ENCODE peak calls at places on chromosome 22, in five cellular contexts. D, U, P, E and Q are unnamed samples.

GRCh38 chr22:46881373-46882118 is 119.1 kb downstream of the TBC1D22A start:
- DNase-seq in D (no peak), U (no peak), P (no peak), E (no peak), Q (no peak)

GRCh38 chr22:36417281-36417686 is 29.5 kb upstream of the MYH9 start:
- DNase-seq in D (no peak), U (no peak), P (peak; percentile 50), E (peak; percentile 33), Q (no peak)

GRCh38 chr22:49418341-49418894 is 409.3 kb downstream of the BRD1 start:
- DNase-seq in D (no peak), U (no peak), P (no peak), E (no peak), Q (no peak)

GRCh38 chr22:28710112-28710888 is 30.7 kb upstream of the TTC28 start:
- DNase-seq in D (no peak), U (no peak), P (peak; percentile 84), E (no peak), Q (peak; percentile 68)

GRCh38 chr22:32665676-32666075 is 135.8 kb upstream of the TIMP3 start:
- DNase-seq in D (no peak), U (no peak), P (no peak), E (no peak), Q (no peak)

GRCh38 chr22:23225724-23226496 is 45.6 kb downstream of the BCR start:
- DNase-seq in D (peak; percentile 83), U (no peak), P (peak; percentile 64), E (no peak), Q (no peak)

GRCh38 chr22:46072981-46073682 is 77.2 kb upstream of the PPARA start:
- DNase-seq in D (peak; percentile 10), U (no peak), P (no peak), E (no peak), Q (no peak)

GRCh38 chr22:37088108-37088605 is 21.4 kb downstream of the TMPRSS6 start:
- DNase-seq in D (no peak), U (no peak), P (no peak), E (no peak), Q (peak; percentile 24)

GRCh38 chr22:27558658-27559371 is 242.7 kb downstream of the MN1 start:
- DNase-seq in D (no peak), U (no peak), P (no peak), E (no peak), Q (no peak)

GRCh38 chr22:32824531-32825315 is 23.2 kb downstream of the TIMP3 start:
- DNase-seq in D (no peak), U (no peak), P (no peak), E (no peak), Q (no peak)

GRCh38 chr22:37533995-37534394 is 14.8 kb upstream of the CARD10 start:
- DNase-seq in D (no peak), U (no peak), P (peak; percentile 83), E (no peak), Q (no peak)

GRCh38 chr22:32698926-32699619 is 102.4 kb upstream of the TIMP3 start:
- DNase-seq in D (peak; percentile 85), U (no peak), P (no peak), E (no peak), Q (no peak)

GRCh38 chr22:49423125-49423650 is 404.5 kb downstream of the BRD1 start:
- DNase-seq in D (no peak), U (no peak), P (no peak), E (no peak), Q (no peak)

GRCh38 chr22:28002181-28002700 is 83.2 kb upstream of the PITPNB start:
- DNase-seq in D (no peak), U (no peak), P (no peak), E (no peak), Q (no peak)

GRCh38 chr22:27749597-27750225 is 51.8 kb downstream of the MN1 start:
- DNase-seq in D (no peak), U (no peak), P (peak; percentile 43), E (no peak), Q (no peak)

GRCh38 chr22:38230108-38230825 is 28.5 kb downstream of the MAFF start:
- DNase-seq in D (no peak), U (no peak), P (no peak), E (no peak), Q (no peak)

GRCh38 chr22:26939466-26939865 is 282.1 kb downstream of the MIAT start:
- DNase-seq in D (no peak), U (no peak), P (no peak), E (no peak), Q (no peak)

GRCh38 chr22:40238425-40239344 is 61.0 kb downstream of the TNRC6B start:
- DNase-seq in D (peak; percentile 65), U (no peak), P (peak; percentile 67), E (no peak), Q (peak; percentile 26)

GRCh38 chr22:39428597-39429071 is 28.2 kb upstream of the MGAT3 start:
- DNase-seq in D (no peak), U (no peak), P (peak; percentile 87), E (no peak), Q (no peak)

GRCh38 chr22:46233231-46233630 is 16.9 kb downstream of the CDPF1 start:
- DNase-seq in D (peak; percentile 56), U (no peak), P (peak; percentile 62), E (no peak), Q (no peak)

GRCh38 chr22:26725012-26725676 is 67.8 kb downstream of the MIAT start:
- DNase-seq in D (no peak), U (no peak), P (no peak), E (no peak), Q (no peak)

GRCh38 chr22:25996669-25997068 is 172.6 kb upstream of the SEZ6L start:
- DNase-seq in D (no peak), U (no peak), P (no peak), E (no peak), Q (no peak)

GRCh38 chr22:36612458-36612857 is 83.5 kb upstream of the EIF3D start:
- DNase-seq in D (no peak), U (no peak), P (no peak), E (no peak), Q (peak; percentile 8)

GRCh38 chr22:20796731-20797130 is 22.8 kb downstream of the SERPIND1 start:
- DNase-seq in D (no peak), U (no peak), P (no peak), E (no peak), Q (no peak)
- H3K4me3 ChIP-seq in D (no peak overlapping the region), U (no peak overlapping the region), P (no peak overlapping the region), E (no peak overlapping the region), Q (no peak overlapping the region)

GRCh38 chr22:42344391-42344861 is 74.0 kb upstream of the TCF20 start:
- DNase-seq in D (peak; percentile 70), U (no peak), P (peak; percentile 64), E (no peak), Q (no peak)
- H3K4me3 ChIP-seq in D (peak overlapping the region; percentile 76), U (no peak overlapping the region), P (no peak overlapping the region), E (peak overlapping the region; percentile 41), Q (no peak overlapping the region)

GRCh38 chr22:17874231-17874630 is 100.0 kb upstream of the BID start:
- DNase-seq in D (no peak), U (no peak), P (no peak), E (no peak), Q (no peak)
- H3K4me3 ChIP-seq in D (no peak overlapping the region), U (no peak overlapping the region), P (no peak overlapping the region), E (no peak overlapping the region), Q (no peak overlapping the region)

GRCh38 chr22:41801147-41801819 is 804 bp downstream of the CCDC134 start:
- DNase-seq in D (no peak), U (no peak), P (no peak), E (no peak), Q (no peak)

GRCh38 chr22:41798736-41799135 is 1.7 kb upstream of the CCDC134 start:
- DNase-seq in D (no peak), U (no peak), P (no peak), E (no peak), Q (no peak)

GRCh38 chr22:41800348-41801146 is at the start of gene CCDC134:
- DNase-seq in D (peak; percentile 94), U (peak; percentile 95), P (peak; percentile 80), E (peak; percentile 91), Q (no peak)

GRCh38 chr22:41799486-41800347 is 762 bp upstream of the CCDC134 start:
- DNase-seq in D (peak; percentile 41), U (peak; percentile 24), P (peak; percentile 2), E (no peak), Q (no peak)

DNA sequence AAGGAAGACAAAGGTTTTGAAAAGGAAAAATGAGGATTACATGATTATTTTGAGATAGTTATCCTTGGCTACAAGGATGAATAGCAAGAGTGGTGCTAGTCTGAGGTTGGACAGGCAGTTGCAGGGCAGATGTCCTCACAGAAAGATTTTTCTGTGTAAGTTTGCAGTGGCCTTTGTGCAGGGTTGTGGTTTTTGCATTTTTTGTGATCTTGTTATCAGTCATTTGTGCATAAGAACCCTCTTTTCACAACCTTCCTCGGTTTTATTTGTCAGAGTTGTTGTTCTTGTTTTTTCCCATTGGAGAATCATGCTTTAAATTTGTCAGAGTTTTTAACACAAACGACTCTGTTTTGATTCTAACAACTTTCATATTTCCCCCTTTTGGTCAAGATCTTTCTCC is 1.4 kb downstream of the CCDC134 start:
- DNase-seq in D (no peak), U (no peak), P (no peak), E (no peak), Q (no peak)
- H3K4me3 ChIP-seq in D (no peak overlapping the region), U (peak overlapping the region; percentile 81), P (no peak overlapping the region), E (peak overlapping the region; percentile 95), Q (no peak overlapping the region)